ENCODE peak calls at places on chromosomes 5 and 9, in eight cellular contexts. N, S, F, M, V, G, J and L are unnamed samples.

GRCh38 chr9:115015018-115015635 is 84.7 kb upstream of the TNFSF8 start:
- DNase-seq in S (no peak), G (no peak), F (no peak), N (no peak), M (no peak), J (peak), V (no peak), L (no peak)

GRCh38 chr9:36151306-36152210 is 15.0 kb downstream of the GLIPR2 start:
- DNase-seq in S (peak), F (peak), N (no peak), V (peak), J (no peak), G (peak), M (peak), L (peak)

GRCh38 chr5:87717761-87718160 is 305.0 kb upstream of the CCNH start:
- DNase-seq in S (no peak), F (no peak), V (no peak), N (no peak), J (no peak), G (no peak), M (no peak), L (no peak)

GRCh38 chr5:112004867-112005532 is 248.0 kb upstream of the NREP start:
- DNase-seq in M (no peak), J (no peak), V (no peak), S (no peak), N (peak), F (no peak), G (no peak), L (no peak)

GRCh38 chr5:74212336-74212735 is 428.2 kb downstream of the ENC1 start:
- DNase-seq in N (no peak), G (peak), M (no peak), J (peak), F (no peak), S (no peak), V (no peak), L (no peak)

GRCh38 chr9:94164756-94165549 is 80.7 kb downstream of the PTPDC1 start:
- DNase-seq in M (peak), N (no peak), G (peak), F (no peak), S (no peak), J (no peak), V (no peak), L (no peak)

GRCh38 chr5:87122171-87122977 is 145.3 kb upstream of the RASA1 start:
- DNase-seq in J (no peak), G (no peak), S (no peak), N (no peak), M (no peak), F (no peak), V (no peak), L (no peak)

GRCh38 chr9:127825319-127826051 is 22.8 kb downstream of the FPGS start:
- DNase-seq in M (peak), J (no peak), V (no peak), F (no peak), N (no peak), S (no peak), G (no peak), L (no peak)

GRCh38 chr5:16612007-16612406 is 4.8 kb downstream of the RETREG1 start:
- DNase-seq in J (no peak), S (no peak), M (no peak), F (no peak), N (no peak), V (no peak), G (peak), L (no peak)

GRCh38 chr5:167415779-167416761 is 875.4 kb upstream of the WWC1 start:
- DNase-seq in S (no peak), F (no peak), N (no peak), G (no peak), J (no peak), M (no peak), V (no peak), L (no peak)

GRCh38 chr5:149999359-149999758 is 1.1 kb downstream of the TIGD6 start:
- DNase-seq in S (no peak), M (no peak), V (no peak), J (no peak), G (no peak), N (no peak), F (no peak), L (no peak)

GRCh38 chr9:84811072-84811725 is 141.7 kb downstream of the NTRK2 start:
- DNase-seq in S (no peak), M (no peak), G (no peak), N (no peak), J (no peak), V (no peak), F (no peak), L (no peak)

GRCh38 chr5:96968614-96969013 is 32.7 kb downstream of the LNPEP start:
- DNase-seq in V (no peak), S (no peak), J (no peak), G (no peak), F (no peak), M (no peak), N (peak), L (no peak)

GRCh38 chr9:134800791-134801339 is 79.7 kb upstream of the FCN2 start:
- DNase-seq in J (no peak), M (no peak), V (no peak), N (no peak), G (no peak), F (peak), S (peak), L (no peak)

GRCh38 chr9:92746567-92747458 is 17.8 kb downstream of the BICD2 start:
- DNase-seq in N (no peak), J (no peak), F (no peak), M (no peak), S (peak), V (no peak), G (no peak), L (no peak)

GRCh38 chr5:177302354-177303110 is 987 bp downstream of the RAB24 start:
- DNase-seq in F (no peak), G (no peak), S (no peak), J (no peak), N (no peak), V (no peak), M (no peak), L (no peak)

GRCh38 chr5:11903121-11903613 is 1.1 kb downstream of the CTNND2 start:
- DNase-seq in N (no peak), M (no peak), G (no peak), V (no peak), S (no peak), F (no peak), J (peak), L (no peak)

GRCh38 chr9:124030969-124031451 is 19.4 kb downstream of the LHX2 start:
- DNase-seq in G (no peak), M (no peak), F (peak), V (no peak), J (no peak), N (no peak), S (peak), L (no peak)

GRCh38 chr5:1543398-1544293 is 19.9 kb upstream of the LPCAT1 start:
- DNase-seq in J (no peak), N (no peak), F (no peak), M (no peak), S (peak), V (no peak), G (no peak), L (no peak)

GRCh38 chr5:171149333-171149732 is 159.7 kb upstream of the TLX3 start:
- DNase-seq in N (no peak), J (no peak), G (no peak), V (no peak), M (no peak), F (no peak), S (no peak), L (no peak)

GRCh38 chr5:173973614-173973969 is 15.4 kb upstream of the C5orf47 start:
- DNase-seq in G (no peak), J (no peak), V (no peak), N (no peak), M (peak), F (no peak), S (peak), L (no peak)

GRCh38 chr5:58002318-58002717 is 457.6 kb downstream of the PLK2 start:
- DNase-seq in J (no peak), S (no peak), F (no peak), N (no peak), M (no peak), G (no peak), V (no peak), L (no peak)

GRCh38 chr5:18102733-18103132 is 468.5 kb downstream of the TAF11L14 start:
- DNase-seq in J (no peak), F (no peak), M (no peak), S (no peak), V (no peak), N (no peak), G (no peak), L (no peak)

GRCh38 chr5:123278284-123278683 is 144.9 kb downstream of the CEP120 start:
- DNase-seq in N (no peak), F (no peak), M (no peak), J (no peak), G (no peak), S (no peak), V (no peak), L (no peak)

GRCh38 chr9:109918359-109919163 is 138.6 kb downstream of the PALM2AKAP2 start:
- DNase-seq in S (no peak), J (peak), M (peak), N (no peak), G (no peak), F (no peak), V (no peak), L (no peak)

GRCh38 chr5:1014346-1014745 is 5.7 kb downstream of the NKD2 start:
- DNase-seq in S (peak), V (no peak), M (no peak), G (no peak), F (no peak), N (no peak), J (no peak), L (no peak)

GRCh38 chr9:121282309-121283071 is 14.5 kb downstream of the GSN start:
- DNase-seq in F (peak), G (no peak), N (peak), S (peak), J (no peak), V (no peak), M (no peak), L (no peak)

GRCh38 chr9:28970241-28970654 is 1397.0 kb upstream of the C9orf72 start:
- DNase-seq in V (no peak), G (no peak), S (no peak), M (no peak), J (no peak), N (no peak), F (no peak), L (no peak)

GRCh38 chr9:126276056-126276728 is 50.4 kb upstream of the MVB12B start:
- DNase-seq in N (no peak), F (no peak), G (no peak), S (no peak), J (no peak), M (no peak), V (no peak), L (no peak)

GRCh38 chr9:30575218-30575617 is 1809.2 kb upstream of the ACO1 start:
- DNase-seq in J (no peak), F (peak), S (peak), M (no peak), G (no peak), N (no peak), V (no peak), L (no peak)